ENCODE peak calls at places on chromosomes 4 and X, in ten cellular contexts. One of them, this sample, is unnamed.

GRCh38 chr4:153222790-153223417 is 18.7 kb downstream of the TRIM2 start:
- DNase-seq in glutamatergic neuron: peak; percentile 74
- DNase-seq in colonic mucosa: peak; percentile 46
- DNase-seq in CD4-positive, alpha-beta T cell: peak; percentile 5
- DNase-seq in AG10803: peak; percentile 49
- DNase-seq in epithelial cell of proximal tubule: no peak
- DNase-seq in IMR-90: peak; percentile 41
- DNase-seq in progenitor cell of endocrine pancreas: peak; percentile 30
- DNase-seq in SK-N-SH: peak; percentile 84
- DNase-seq in GM10248: peak; percentile 66
- DNase-seq in this sample: peak; percentile 57

GRCh38 chrX:29952016-29952415 is 263.3 kb upstream of the MAGEB2 start:
- DNase-seq in colonic mucosa: no peak
- DNase-seq in epithelial cell of proximal tubule: no peak
- DNase-seq in SK-N-SH: no peak
- DNase-seq in glutamatergic neuron: no peak
- DNase-seq in IMR-90: peak; percentile 5
- DNase-seq in GM10248: no peak
- DNase-seq in AG10803: no peak
- DNase-seq in progenitor cell of endocrine pancreas: no peak
- DNase-seq in CD4-positive, alpha-beta T cell: no peak
- DNase-seq in this sample: no peak

GRCh38 chrX:106608016-106608415 is 3.8 kb upstream of the RADX start:
- DNase-seq in IMR-90: no peak
- DNase-seq in epithelial cell of proximal tubule: no peak
- DNase-seq in SK-N-SH: no peak
- DNase-seq in colonic mucosa: no peak
- DNase-seq in progenitor cell of endocrine pancreas: no peak
- DNase-seq in glutamatergic neuron: no peak
- DNase-seq in AG10803: no peak
- DNase-seq in CD4-positive, alpha-beta T cell: no peak
- DNase-seq in GM10248: no peak
- DNase-seq in this sample: no peak

GRCh38 chr4:86593726-86594558 is at the start of gene PTPN13:
- DNase-seq in CD4-positive, alpha-beta T cell: peak; percentile 55
- DNase-seq in colonic mucosa: peak; percentile 96
- DNase-seq in glutamatergic neuron: peak; percentile 97
- DNase-seq in progenitor cell of endocrine pancreas: peak; percentile 99
- DNase-seq in IMR-90: peak; percentile 98
- DNase-seq in SK-N-SH: peak; percentile 97
- DNase-seq in epithelial cell of proximal tubule: peak; percentile 85
- DNase-seq in AG10803: peak; percentile 99
- DNase-seq in GM10248: peak; percentile 93
- DNase-seq in this sample: peak; percentile 97

GRCh38 chrX:108420481-108420880 is 17.7 kb downstream of the COL4A6 start:
- DNase-seq in CD4-positive, alpha-beta T cell: no peak
- DNase-seq in colonic mucosa: no peak
- DNase-seq in glutamatergic neuron: no peak
- DNase-seq in AG10803: no peak
- DNase-seq in epithelial cell of proximal tubule: no peak
- DNase-seq in GM10248: no peak
- DNase-seq in SK-N-SH: no peak
- DNase-seq in progenitor cell of endocrine pancreas: no peak
- DNase-seq in IMR-90: no peak
- DNase-seq in this sample: no peak

GRCh38 chr4:6701371-6701770 is 7.7 kb downstream of the S100P start:
- DNase-seq in SK-N-SH: no peak
- DNase-seq in IMR-90: no peak
- DNase-seq in CD4-positive, alpha-beta T cell: peak; percentile 42
- DNase-seq in GM10248: peak; percentile 12
- DNase-seq in epithelial cell of proximal tubule: no peak
- DNase-seq in AG10803: no peak
- DNase-seq in colonic mucosa: no peak
- DNase-seq in glutamatergic neuron: no peak
- DNase-seq in progenitor cell of endocrine pancreas: no peak
- DNase-seq in this sample: peak; percentile 42

GRCh38 chr4:26682436-26682835 is 98.6 kb downstream of the TBC1D19 start:
- DNase-seq in progenitor cell of endocrine pancreas: no peak
- DNase-seq in glutamatergic neuron: no peak
- DNase-seq in GM10248: no peak
- DNase-seq in CD4-positive, alpha-beta T cell: no peak
- DNase-seq in epithelial cell of proximal tubule: no peak
- DNase-seq in AG10803: no peak
- DNase-seq in SK-N-SH: no peak
- DNase-seq in IMR-90: no peak
- DNase-seq in colonic mucosa: no peak
- DNase-seq in this sample: no peak

GRCh38 chr4:158122501-158122900 is 50.3 kb downstream of the GASK1B start:
- DNase-seq in IMR-90: peak; percentile 55
- DNase-seq in colonic mucosa: no peak
- DNase-seq in AG10803: peak; percentile 29
- DNase-seq in progenitor cell of endocrine pancreas: no peak
- DNase-seq in CD4-positive, alpha-beta T cell: no peak
- DNase-seq in SK-N-SH: no peak
- DNase-seq in GM10248: no peak
- DNase-seq in glutamatergic neuron: no peak
- DNase-seq in epithelial cell of proximal tubule: no peak
- DNase-seq in this sample: no peak

GRCh38 chr4:8308144-8308543 is 38.6 kb downstream of the HTRA3 start:
- DNase-seq in epithelial cell of proximal tubule: no peak
- DNase-seq in CD4-positive, alpha-beta T cell: no peak
- DNase-seq in glutamatergic neuron: peak; percentile 10
- DNase-seq in colonic mucosa: no peak
- DNase-seq in GM10248: no peak
- DNase-seq in IMR-90: no peak
- DNase-seq in progenitor cell of endocrine pancreas: no peak
- DNase-seq in AG10803: no peak
- DNase-seq in SK-N-SH: no peak
- DNase-seq in this sample: no peak

GRCh38 chr4:44679060-44679459 is 840 bp downstream of the GUF1 start:
- DNase-seq in progenitor cell of endocrine pancreas: no peak
- DNase-seq in IMR-90: no peak
- DNase-seq in epithelial cell of proximal tubule: no peak
- DNase-seq in glutamatergic neuron: no peak
- DNase-seq in AG10803: no peak
- DNase-seq in GM10248: no peak
- DNase-seq in CD4-positive, alpha-beta T cell: no peak
- DNase-seq in SK-N-SH: no peak
- DNase-seq in colonic mucosa: no peak
- DNase-seq in this sample: no peak

GRCh38 chr4:44670466-44671199 is 7.6 kb upstream of the GUF1 start:
- DNase-seq in colonic mucosa: no peak
- DNase-seq in IMR-90: no peak
- DNase-seq in SK-N-SH: no peak
- DNase-seq in epithelial cell of proximal tubule: no peak
- DNase-seq in glutamatergic neuron: no peak
- DNase-seq in AG10803: no peak
- DNase-seq in CD4-positive, alpha-beta T cell: no peak
- DNase-seq in progenitor cell of endocrine pancreas: no peak
- DNase-seq in GM10248: no peak
- DNase-seq in this sample: no peak

GRCh38 chr4:44678094-44679023 is at the start of gene GUF1:
- DNase-seq in epithelial cell of proximal tubule: peak; percentile 48
- DNase-seq in progenitor cell of endocrine pancreas: peak; percentile 69
- DNase-seq in CD4-positive, alpha-beta T cell: peak; percentile 84
- DNase-seq in SK-N-SH: peak; percentile 85
- DNase-seq in AG10803: peak; percentile 84
- DNase-seq in glutamatergic neuron: peak; percentile 89
- DNase-seq in GM10248: peak; percentile 89
- DNase-seq in IMR-90: peak; percentile 86
- DNase-seq in colonic mucosa: peak; percentile 91
- DNase-seq in this sample: peak; percentile 79

GRCh38 chr4:44671636-44672035 is 6.6 kb upstream of the GUF1 start:
- DNase-seq in SK-N-SH: no peak
- DNase-seq in AG10803: no peak
- DNase-seq in colonic mucosa: no peak
- DNase-seq in epithelial cell of proximal tubule: no peak
- DNase-seq in IMR-90: no peak
- DNase-seq in CD4-positive, alpha-beta T cell: no peak
- DNase-seq in glutamatergic neuron: no peak
- DNase-seq in GM10248: no peak
- DNase-seq in progenitor cell of endocrine pancreas: no peak
- DNase-seq in this sample: no peak

DNA sequence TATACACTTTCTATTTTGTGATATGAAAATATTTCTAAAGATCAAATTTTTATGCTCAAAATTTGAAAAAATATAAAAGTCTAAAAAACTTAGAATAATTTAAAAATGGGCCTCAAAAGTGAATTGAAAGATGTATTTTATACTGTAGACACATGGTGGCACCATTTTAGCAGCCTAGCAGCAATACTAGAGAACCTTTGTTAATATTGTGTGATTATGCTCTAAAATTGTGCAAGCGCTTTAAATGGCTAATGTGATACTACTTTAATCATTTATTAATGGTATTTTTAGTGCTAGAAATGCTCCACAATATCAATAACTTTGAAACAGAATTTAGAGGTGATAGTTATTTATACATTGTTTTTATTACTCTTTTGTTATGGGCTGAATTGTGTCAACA is 3.7 kb upstream of the GUF1 start:
- DNase-seq in CD4-positive, alpha-beta T cell: no peak
- DNase-seq in SK-N-SH: no peak
- DNase-seq in AG10803: no peak
- DNase-seq in glutamatergic neuron: no peak
- DNase-seq in progenitor cell of endocrine pancreas: no peak
- DNase-seq in IMR-90: no peak
- DNase-seq in GM10248: no peak
- DNase-seq in colonic mucosa: no peak
- DNase-seq in epithelial cell of proximal tubule: no peak
- DNase-seq in this sample: no peak
- TF ChIP-seq CTCF in CD4-positive, alpha-beta T cell: no peak
- TF ChIP-seq CTCF in SK-N-SH: peak; percentile 35
- TF ChIP-seq CTCF in AG10803: no peak
- TF ChIP-seq CTCF in glutamatergic neuron: no peak
- TF ChIP-seq CTCF in progenitor cell of endocrine pancreas: no peak
- TF ChIP-seq CTCF in IMR-90: peak; percentile 2
- TF ChIP-seq CTCF in GM10248: no peak
- TF ChIP-seq CTCF in colonic mucosa: no peak
- TF ChIP-seq CTCF in epithelial cell of proximal tubule: peak; percentile 11
- TF ChIP-seq CTCF in this sample: no peak

DNA sequence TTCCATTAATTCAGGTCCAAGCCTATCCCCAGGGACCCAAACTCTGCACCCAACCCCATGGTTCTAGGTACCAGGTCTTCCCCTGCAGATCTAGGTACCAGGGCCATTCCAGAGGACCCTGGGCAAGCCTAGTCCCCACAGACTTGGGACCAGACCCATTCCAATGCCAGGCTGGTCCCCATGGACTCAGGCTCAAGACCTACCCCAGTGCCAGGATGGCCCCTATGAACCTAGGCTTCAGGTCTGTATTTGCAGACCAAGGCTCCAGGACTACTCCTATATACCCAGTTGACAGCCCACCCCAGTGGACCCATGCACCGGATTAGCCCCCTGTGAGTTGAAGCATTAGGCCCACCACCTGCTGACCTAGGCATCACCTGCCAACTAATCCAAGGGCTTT is 8.9 kb downstream of the MTHFD2L start:
- DNase-seq in GM10248: no peak
- DNase-seq in CD4-positive, alpha-beta T cell: no peak
- DNase-seq in progenitor cell of endocrine pancreas: no peak
- DNase-seq in epithelial cell of proximal tubule: no peak
- DNase-seq in IMR-90: no peak
- DNase-seq in colonic mucosa: no peak
- DNase-seq in glutamatergic neuron: no peak
- DNase-seq in SK-N-SH: no peak
- DNase-seq in AG10803: no peak
- DNase-seq in this sample: no peak
- TF ChIP-seq CTCF in GM10248: no peak
- TF ChIP-seq CTCF in CD4-positive, alpha-beta T cell: no peak
- TF ChIP-seq CTCF in progenitor cell of endocrine pancreas: no peak
- TF ChIP-seq CTCF in epithelial cell of proximal tubule: no peak
- TF ChIP-seq CTCF in IMR-90: no peak
- TF ChIP-seq CTCF in colonic mucosa: no peak
- TF ChIP-seq CTCF in glutamatergic neuron: no peak
- TF ChIP-seq CTCF in SK-N-SH: no peak
- TF ChIP-seq CTCF in AG10803: no peak
- TF ChIP-seq CTCF in this sample: no peak

DNA sequence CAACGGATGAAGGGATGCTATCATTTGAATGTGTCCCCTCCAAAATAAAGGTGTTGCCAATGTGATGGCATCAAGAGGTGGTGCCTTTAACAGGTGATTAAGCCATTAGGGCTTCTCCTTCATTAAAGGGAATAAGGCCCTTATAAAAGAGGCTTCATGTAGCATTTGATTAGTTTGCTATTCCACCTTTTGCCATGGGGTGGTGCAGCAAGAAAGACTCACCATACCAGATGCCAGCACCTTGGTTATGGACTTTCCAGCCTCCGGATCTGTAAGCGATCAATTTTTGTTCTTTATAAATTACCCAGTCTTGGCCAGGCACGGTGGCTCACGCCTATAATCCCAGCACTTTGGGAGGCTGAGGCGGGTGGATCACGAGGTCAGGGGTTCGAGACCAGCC is 7.9 kb upstream of the SLC25A43 start:
- DNase-seq in colonic mucosa: peak; percentile 61
- DNase-seq in SK-N-SH: peak; percentile 26
- DNase-seq in CD4-positive, alpha-beta T cell: no peak
- DNase-seq in epithelial cell of proximal tubule: no peak
- DNase-seq in AG10803: peak; percentile 32
- DNase-seq in progenitor cell of endocrine pancreas: no peak
- DNase-seq in glutamatergic neuron: no peak
- DNase-seq in IMR-90: peak; percentile 25
- DNase-seq in GM10248: peak; percentile 27
- DNase-seq in this sample: no peak
- TF ChIP-seq CTCF in colonic mucosa: peak; percentile 20
- TF ChIP-seq CTCF in SK-N-SH: peak; percentile 47
- TF ChIP-seq CTCF in CD4-positive, alpha-beta T cell: no peak
- TF ChIP-seq CTCF in epithelial cell of proximal tubule: peak; percentile 50
- TF ChIP-seq CTCF in AG10803: peak; percentile 45
- TF ChIP-seq CTCF in progenitor cell of endocrine pancreas: peak; percentile 9
- TF ChIP-seq CTCF in glutamatergic neuron: no peak
- TF ChIP-seq CTCF in IMR-90: peak; percentile 36
- TF ChIP-seq CTCF in GM10248: no peak
- TF ChIP-seq CTCF in this sample: no peak

GRCh38 chr4:115274545-115274944 is 161.1 kb upstream of the NDST4 start:
- DNase-seq in GM10248: peak; percentile 6
- DNase-seq in colonic mucosa: no peak
- DNase-seq in IMR-90: no peak
- DNase-seq in AG10803: no peak
- DNase-seq in glutamatergic neuron: no peak
- DNase-seq in progenitor cell of endocrine pancreas: no peak
- DNase-seq in epithelial cell of proximal tubule: no peak
- DNase-seq in CD4-positive, alpha-beta T cell: no peak
- DNase-seq in SK-N-SH: no peak
- DNase-seq in this sample: no peak

GRCh38 chr4:115275615-115276014 is 162.2 kb upstream of the NDST4 start:
- DNase-seq in CD4-positive, alpha-beta T cell: no peak
- DNase-seq in SK-N-SH: no peak
- DNase-seq in GM10248: no peak
- DNase-seq in AG10803: no peak
- DNase-seq in colonic mucosa: no peak
- DNase-seq in IMR-90: no peak
- DNase-seq in glutamatergic neuron: no peak
- DNase-seq in progenitor cell of endocrine pancreas: no peak
- DNase-seq in epithelial cell of proximal tubule: no peak
- DNase-seq in this sample: no peak

GRCh38 chr4:115272185-115272584 is 158.8 kb upstream of the NDST4 start:
- DNase-seq in glutamatergic neuron: no peak
- DNase-seq in colonic mucosa: no peak
- DNase-seq in SK-N-SH: no peak
- DNase-seq in IMR-90: no peak
- DNase-seq in CD4-positive, alpha-beta T cell: no peak
- DNase-seq in progenitor cell of endocrine pancreas: no peak
- DNase-seq in AG10803: no peak
- DNase-seq in epithelial cell of proximal tubule: no peak
- DNase-seq in GM10248: no peak
- DNase-seq in this sample: no peak

GRCh38 chr4:115272585-115272984 is 159.2 kb upstream of the NDST4 start:
- DNase-seq in glutamatergic neuron: no peak
- DNase-seq in colonic mucosa: no peak
- DNase-seq in progenitor cell of endocrine pancreas: no peak
- DNase-seq in SK-N-SH: no peak
- DNase-seq in epithelial cell of proximal tubule: no peak
- DNase-seq in AG10803: no peak
- DNase-seq in CD4-positive, alpha-beta T cell: no peak
- DNase-seq in IMR-90: no peak
- DNase-seq in GM10248: no peak
- DNase-seq in this sample: no peak
- TF ChIP-seq CTCF in glutamatergic neuron: no peak
- TF ChIP-seq CTCF in colonic mucosa: no peak
- TF ChIP-seq CTCF in progenitor cell of endocrine pancreas: no peak
- TF ChIP-seq CTCF in SK-N-SH: no peak
- TF ChIP-seq CTCF in epithelial cell of proximal tubule: no peak
- TF ChIP-seq CTCF in AG10803: no peak
- TF ChIP-seq CTCF in CD4-positive, alpha-beta T cell: no peak
- TF ChIP-seq CTCF in IMR-90: no peak
- TF ChIP-seq CTCF in GM10248: no peak
- TF ChIP-seq CTCF in this sample: no peak

This sample was measured in endothelial cell.